ENCODE peak calls at places on chromosomes 5 and 9, in nine cellular contexts. One of them, this sample, is unnamed.

GRCh38 chr5:9058666-9059065 is 487.2 kb downstream of the SEMA5A start:
- DNase-seq in activated CD4-positive, alpha-beta T cell treated with anti-CD3 and anti-CD28 coated beads for 48 hours: no peak
- DNase-seq in stomach: no peak
- DNase-seq in foreskin fibroblast: no peak
- DNase-seq in RWPE1: no peak
- DNase-seq in amniotic stem cell: no peak
- DNase-seq in iPS-NIHi11: no peak
- DNase-seq in fibroblast of the conjunctiva: no peak
- DNase-seq in GM06990: no peak
- DNase-seq in this sample: no peak

GRCh38 chr9:108272350-108272899 is 583.4 kb downstream of the ACTL7B start:
- DNase-seq in activated CD4-positive, alpha-beta T cell treated with anti-CD3 and anti-CD28 coated beads for 48 hours: no peak
- DNase-seq in GM06990: no peak
- DNase-seq in RWPE1: peak
- DNase-seq in amniotic stem cell: no peak
- DNase-seq in iPS-NIHi11: peak
- DNase-seq in stomach: peak
- DNase-seq in foreskin fibroblast: peak
- DNase-seq in fibroblast of the conjunctiva: peak
- DNase-seq in this sample: peak

GRCh38 chr5:39099831-39100230 is 25.6 kb upstream of the RICTOR start:
- DNase-seq in activated CD4-positive, alpha-beta T cell treated with anti-CD3 and anti-CD28 coated beads for 48 hours: no peak
- DNase-seq in RWPE1: no peak
- DNase-seq in foreskin fibroblast: no peak
- DNase-seq in GM06990: no peak
- DNase-seq in fibroblast of the conjunctiva: no peak
- DNase-seq in stomach: no peak
- DNase-seq in amniotic stem cell: no peak
- DNase-seq in iPS-NIHi11: no peak
- DNase-seq in this sample: no peak

GRCh38 chr9:71097696-71098095 is 23.7 kb downstream of the TRPM3 start:
- DNase-seq in iPS-NIHi11: no peak
- DNase-seq in RWPE1: no peak
- DNase-seq in amniotic stem cell: no peak
- DNase-seq in stomach: no peak
- DNase-seq in foreskin fibroblast: no peak
- DNase-seq in GM06990: no peak
- DNase-seq in fibroblast of the conjunctiva: no peak
- DNase-seq in activated CD4-positive, alpha-beta T cell treated with anti-CD3 and anti-CD28 coated beads for 48 hours: no peak
- DNase-seq in this sample: no peak

GRCh38 chr9:137265496-137266161 is 10.5 kb downstream of the NELFB start:
- DNase-seq in stomach: no peak
- DNase-seq in amniotic stem cell: no peak
- DNase-seq in activated CD4-positive, alpha-beta T cell treated with anti-CD3 and anti-CD28 coated beads for 48 hours: no peak
- DNase-seq in fibroblast of the conjunctiva: no peak
- DNase-seq in foreskin fibroblast: no peak
- DNase-seq in RWPE1: no peak
- DNase-seq in GM06990: no peak
- DNase-seq in iPS-NIHi11: no peak
- DNase-seq in this sample: no peak

GRCh38 chr9:7976167-7976755 is 176.7 kb upstream of the DMAC1 start:
- DNase-seq in iPS-NIHi11: no peak
- DNase-seq in stomach: no peak
- DNase-seq in amniotic stem cell: no peak
- DNase-seq in GM06990: peak
- DNase-seq in fibroblast of the conjunctiva: no peak
- DNase-seq in activated CD4-positive, alpha-beta T cell treated with anti-CD3 and anti-CD28 coated beads for 48 hours: peak
- DNase-seq in RWPE1: no peak
- DNase-seq in foreskin fibroblast: no peak
- DNase-seq in this sample: no peak

GRCh38 chr5:82641362-82641988 is 363.3 kb upstream of the RPS23 start:
- DNase-seq in fibroblast of the conjunctiva: peak
- DNase-seq in GM06990: no peak
- DNase-seq in foreskin fibroblast: peak
- DNase-seq in iPS-NIHi11: peak
- DNase-seq in RWPE1: peak
- DNase-seq in amniotic stem cell: peak
- DNase-seq in activated CD4-positive, alpha-beta T cell treated with anti-CD3 and anti-CD28 coated beads for 48 hours: peak
- DNase-seq in stomach: peak
- DNase-seq in this sample: no peak

GRCh38 chr5:132090107-132090506 is 16.5 kb downstream of the CSF2 start:
- DNase-seq in activated CD4-positive, alpha-beta T cell treated with anti-CD3 and anti-CD28 coated beads for 48 hours: no peak
- DNase-seq in amniotic stem cell: no peak
- DNase-seq in fibroblast of the conjunctiva: peak
- DNase-seq in iPS-NIHi11: no peak
- DNase-seq in GM06990: no peak
- DNase-seq in stomach: no peak
- DNase-seq in foreskin fibroblast: peak
- DNase-seq in RWPE1: peak
- DNase-seq in this sample: no peak

GRCh38 chr5:157457391-157457790 is 2.6 kb upstream of the NIPAL4 start:
- DNase-seq in iPS-NIHi11: no peak
- DNase-seq in RWPE1: no peak
- DNase-seq in fibroblast of the conjunctiva: no peak
- DNase-seq in amniotic stem cell: no peak
- DNase-seq in foreskin fibroblast: no peak
- DNase-seq in stomach: no peak
- DNase-seq in GM06990: no peak
- DNase-seq in activated CD4-positive, alpha-beta T cell treated with anti-CD3 and anti-CD28 coated beads for 48 hours: no peak
- DNase-seq in this sample: no peak

GRCh38 chr9:33133186-33133585 is 34.0 kb downstream of the B4GALT1 start:
- DNase-seq in activated CD4-positive, alpha-beta T cell treated with anti-CD3 and anti-CD28 coated beads for 48 hours: no peak
- DNase-seq in iPS-NIHi11: no peak
- DNase-seq in fibroblast of the conjunctiva: no peak
- DNase-seq in GM06990: no peak
- DNase-seq in amniotic stem cell: no peak
- DNase-seq in foreskin fibroblast: no peak
- DNase-seq in stomach: no peak
- DNase-seq in RWPE1: peak
- DNase-seq in this sample: no peak

GRCh38 chr5:93598997-93599371 is 16.0 kb downstream of the NR2F1 start:
- DNase-seq in iPS-NIHi11: no peak
- DNase-seq in activated CD4-positive, alpha-beta T cell treated with anti-CD3 and anti-CD28 coated beads for 48 hours: no peak
- DNase-seq in stomach: no peak
- DNase-seq in RWPE1: no peak
- DNase-seq in foreskin fibroblast: no peak
- DNase-seq in GM06990: no peak
- DNase-seq in fibroblast of the conjunctiva: no peak
- DNase-seq in amniotic stem cell: no peak
- DNase-seq in this sample: no peak

GRCh38 chr9:137168907-137169763 is 716 bp downstream of the LRRC26 start:
- DNase-seq in fibroblast of the conjunctiva: no peak
- DNase-seq in RWPE1: peak
- DNase-seq in foreskin fibroblast: peak
- DNase-seq in iPS-NIHi11: peak
- DNase-seq in amniotic stem cell: no peak
- DNase-seq in activated CD4-positive, alpha-beta T cell treated with anti-CD3 and anti-CD28 coated beads for 48 hours: no peak
- DNase-seq in stomach: peak
- DNase-seq in GM06990: peak
- DNase-seq in this sample: peak

GRCh38 chr9:107161338-107161737 is 121.7 kb upstream of the RAD23B start:
- DNase-seq in stomach: no peak
- DNase-seq in iPS-NIHi11: no peak
- DNase-seq in fibroblast of the conjunctiva: no peak
- DNase-seq in activated CD4-positive, alpha-beta T cell treated with anti-CD3 and anti-CD28 coated beads for 48 hours: no peak
- DNase-seq in RWPE1: no peak
- DNase-seq in foreskin fibroblast: no peak
- DNase-seq in amniotic stem cell: no peak
- DNase-seq in GM06990: no peak
- DNase-seq in this sample: no peak

GRCh38 chr5:107687937-107688336 is 17.2 kb upstream of the EFNA5 start:
- DNase-seq in GM06990: no peak
- DNase-seq in RWPE1: no peak
- DNase-seq in foreskin fibroblast: no peak
- DNase-seq in stomach: no peak
- DNase-seq in fibroblast of the conjunctiva: no peak
- DNase-seq in iPS-NIHi11: no peak
- DNase-seq in amniotic stem cell: no peak
- DNase-seq in activated CD4-positive, alpha-beta T cell treated with anti-CD3 and anti-CD28 coated beads for 48 hours: no peak
- DNase-seq in this sample: no peak

GRCh38 chr9:5502553-5502952 is 7.8 kb upstream of the PDCD1LG2 start:
- DNase-seq in foreskin fibroblast: no peak
- DNase-seq in stomach: no peak
- DNase-seq in fibroblast of the conjunctiva: no peak
- DNase-seq in GM06990: no peak
- DNase-seq in iPS-NIHi11: no peak
- DNase-seq in amniotic stem cell: no peak
- DNase-seq in activated CD4-positive, alpha-beta T cell treated with anti-CD3 and anti-CD28 coated beads for 48 hours: no peak
- DNase-seq in RWPE1: no peak
- DNase-seq in this sample: no peak

GRCh38 chr5:58348996-58349728 is 110.7 kb downstream of the PLK2 start:
- DNase-seq in foreskin fibroblast: no peak
- DNase-seq in stomach: no peak
- DNase-seq in fibroblast of the conjunctiva: no peak
- DNase-seq in RWPE1: no peak
- DNase-seq in iPS-NIHi11: no peak
- DNase-seq in GM06990: no peak
- DNase-seq in amniotic stem cell: no peak
- DNase-seq in activated CD4-positive, alpha-beta T cell treated with anti-CD3 and anti-CD28 coated beads for 48 hours: no peak
- DNase-seq in this sample: no peak

GRCh38 chr5:104817127-104817526 is 1254.5 kb upstream of the NUDT12 start:
- DNase-seq in amniotic stem cell: no peak
- DNase-seq in foreskin fibroblast: no peak
- DNase-seq in iPS-NIHi11: no peak
- DNase-seq in GM06990: no peak
- DNase-seq in activated CD4-positive, alpha-beta T cell treated with anti-CD3 and anti-CD28 coated beads for 48 hours: no peak
- DNase-seq in RWPE1: no peak
- DNase-seq in stomach: no peak
- DNase-seq in fibroblast of the conjunctiva: no peak
- DNase-seq in this sample: no peak

GRCh38 chr5:173689171-173689676 is 72.8 kb upstream of the BOD1 start:
- DNase-seq in amniotic stem cell: no peak
- DNase-seq in GM06990: no peak
- DNase-seq in activated CD4-positive, alpha-beta T cell treated with anti-CD3 and anti-CD28 coated beads for 48 hours: no peak
- DNase-seq in fibroblast of the conjunctiva: no peak
- DNase-seq in stomach: peak
- DNase-seq in foreskin fibroblast: no peak
- DNase-seq in iPS-NIHi11: no peak
- DNase-seq in RWPE1: no peak
- DNase-seq in this sample: no peak

GRCh38 chr9:130927995-130928900 is 10.8 kb downstream of the FIBCD1 start:
- DNase-seq in fibroblast of the conjunctiva: no peak
- DNase-seq in foreskin fibroblast: no peak
- DNase-seq in GM06990: peak
- DNase-seq in activated CD4-positive, alpha-beta T cell treated with anti-CD3 and anti-CD28 coated beads for 48 hours: no peak
- DNase-seq in amniotic stem cell: no peak
- DNase-seq in iPS-NIHi11: no peak
- DNase-seq in RWPE1: peak
- DNase-seq in stomach: peak
- DNase-seq in this sample: no peak

GRCh38 chr5:67153292-67153691 is 43.3 kb downstream of the CD180 start:
- DNase-seq in fibroblast of the conjunctiva: no peak
- DNase-seq in iPS-NIHi11: no peak
- DNase-seq in RWPE1: no peak
- DNase-seq in foreskin fibroblast: no peak
- DNase-seq in amniotic stem cell: no peak
- DNase-seq in stomach: no peak
- DNase-seq in activated CD4-positive, alpha-beta T cell treated with anti-CD3 and anti-CD28 coated beads for 48 hours: no peak
- DNase-seq in GM06990: no peak
- DNase-seq in this sample: no peak

GRCh38 chr9:347667-348292 is 133.1 kb downstream of the DOCK8 start:
- DNase-seq in amniotic stem cell: peak
- DNase-seq in stomach: no peak
- DNase-seq in GM06990: no peak
- DNase-seq in RWPE1: peak
- DNase-seq in foreskin fibroblast: peak
- DNase-seq in fibroblast of the conjunctiva: peak
- DNase-seq in iPS-NIHi11: peak
- DNase-seq in activated CD4-positive, alpha-beta T cell treated with anti-CD3 and anti-CD28 coated beads for 48 hours: no peak
- DNase-seq in this sample: no peak

GRCh38 chr5:147530801-147531389 is 21.0 kb upstream of the DPYSL3 start:
- DNase-seq in activated CD4-positive, alpha-beta T cell treated with anti-CD3 and anti-CD28 coated beads for 48 hours: no peak
- DNase-seq in foreskin fibroblast: peak
- DNase-seq in GM06990: no peak
- DNase-seq in amniotic stem cell: peak
- DNase-seq in stomach: no peak
- DNase-seq in RWPE1: peak
- DNase-seq in iPS-NIHi11: no peak
- DNase-seq in fibroblast of the conjunctiva: peak
- DNase-seq in this sample: no peak

GRCh38 chr9:17783227-17783626 is 204.4 kb downstream of the SH3GL2 start:
- DNase-seq in fibroblast of the conjunctiva: no peak
- DNase-seq in activated CD4-positive, alpha-beta T cell treated with anti-CD3 and anti-CD28 coated beads for 48 hours: no peak
- DNase-seq in iPS-NIHi11: no peak
- DNase-seq in foreskin fibroblast: no peak
- DNase-seq in stomach: no peak
- DNase-seq in RWPE1: no peak
- DNase-seq in amniotic stem cell: no peak
- DNase-seq in GM06990: no peak
- DNase-seq in this sample: no peak

GRCh38 chr5:150503977-150504620 is 3.8 kb upstream of the NDST1 start:
- DNase-seq in stomach: peak
- DNase-seq in GM06990: no peak
- DNase-seq in amniotic stem cell: no peak
- DNase-seq in iPS-NIHi11: no peak
- DNase-seq in activated CD4-positive, alpha-beta T cell treated with anti-CD3 and anti-CD28 coated beads for 48 hours: no peak
- DNase-seq in fibroblast of the conjunctiva: peak
- DNase-seq in RWPE1: no peak
- DNase-seq in foreskin fibroblast: peak
- DNase-seq in this sample: no peak

GRCh38 chr5:318341-318897 is 3.1 kb upstream of the AHRR start:
- DNase-seq in GM06990: no peak
- DNase-seq in fibroblast of the conjunctiva: no peak
- DNase-seq in iPS-NIHi11: no peak
- DNase-seq in RWPE1: no peak
- DNase-seq in activated CD4-positive, alpha-beta T cell treated with anti-CD3 and anti-CD28 coated beads for 48 hours: no peak
- DNase-seq in amniotic stem cell: peak
- DNase-seq in stomach: no peak
- DNase-seq in foreskin fibroblast: peak
- DNase-seq in this sample: no peak

GRCh38 chr9:2745560-2746380 is 28.5 kb downstream of the KCNV2 start:
- DNase-seq in RWPE1: no peak
- DNase-seq in stomach: no peak
- DNase-seq in amniotic stem cell: no peak
- DNase-seq in foreskin fibroblast: no peak
- DNase-seq in iPS-NIHi11: peak
- DNase-seq in fibroblast of the conjunctiva: no peak
- DNase-seq in activated CD4-positive, alpha-beta T cell treated with anti-CD3 and anti-CD28 coated beads for 48 hours: no peak
- DNase-seq in GM06990: no peak
- DNase-seq in this sample: no peak

GRCh38 chr9:104322581-104322980 is 181.5 kb upstream of the OR13F1 start:
- DNase-seq in activated CD4-positive, alpha-beta T cell treated with anti-CD3 and anti-CD28 coated beads for 48 hours: no peak
- DNase-seq in fibroblast of the conjunctiva: no peak
- DNase-seq in GM06990: no peak
- DNase-seq in amniotic stem cell: no peak
- DNase-seq in stomach: peak
- DNase-seq in iPS-NIHi11: no peak
- DNase-seq in foreskin fibroblast: no peak
- DNase-seq in RWPE1: no peak
- DNase-seq in this sample: no peak

GRCh38 chr5:173291722-173292658 is 36.2 kb downstream of the STC2 start:
- DNase-seq in RWPE1: peak
- DNase-seq in iPS-NIHi11: peak
- DNase-seq in GM06990: no peak
- DNase-seq in activated CD4-positive, alpha-beta T cell treated with anti-CD3 and anti-CD28 coated beads for 48 hours: no peak
- DNase-seq in fibroblast of the conjunctiva: no peak
- DNase-seq in amniotic stem cell: no peak
- DNase-seq in foreskin fibroblast: no peak
- DNase-seq in stomach: no peak
- DNase-seq in this sample: no peak

GRCh38 chr5:113607361-113607760 is 93.9 kb downstream of the YTHDC2 start:
- DNase-seq in amniotic stem cell: no peak
- DNase-seq in RWPE1: no peak
- DNase-seq in stomach: no peak
- DNase-seq in GM06990: no peak
- DNase-seq in foreskin fibroblast: no peak
- DNase-seq in fibroblast of the conjunctiva: no peak
- DNase-seq in activated CD4-positive, alpha-beta T cell treated with anti-CD3 and anti-CD28 coated beads for 48 hours: no peak
- DNase-seq in iPS-NIHi11: no peak
- DNase-seq in this sample: no peak

GRCh38 chr5:39361306-39361705 is 3.0 kb downstream of the C9 start:
- DNase-seq in foreskin fibroblast: no peak
- DNase-seq in amniotic stem cell: no peak
- DNase-seq in iPS-NIHi11: no peak
- DNase-seq in RWPE1: no peak
- DNase-seq in activated CD4-positive, alpha-beta T cell treated with anti-CD3 and anti-CD28 coated beads for 48 hours: no peak
- DNase-seq in GM06990: no peak
- DNase-seq in fibroblast of the conjunctiva: no peak
- DNase-seq in stomach: no peak
- DNase-seq in this sample: no peak

GRCh38 chr5:139843991-139844390 is 48.4 kb downstream of the PSD2 start:
- DNase-seq in amniotic stem cell: no peak
- DNase-seq in foreskin fibroblast: no peak
- DNase-seq in RWPE1: no peak
- DNase-seq in fibroblast of the conjunctiva: no peak
- DNase-seq in stomach: no peak
- DNase-seq in GM06990: no peak
- DNase-seq in activated CD4-positive, alpha-beta T cell treated with anti-CD3 and anti-CD28 coated beads for 48 hours: no peak
- DNase-seq in iPS-NIHi11: no peak
- DNase-seq in this sample: no peak

This sample was measured in WTC11.